ENCODE peak calls at places on chromosomes 1 and 21, in seven cellular contexts. One of them, this sample, is unnamed.
A peak's percentile ranks its signal among the peaks of the same experiment; 100 is the strongest.

GRCh38 chr1:116956378-116956777 is 45.2 kb upstream of the CD101 start:
- DNase-seq in CD8-positive, alpha-beta T cell: no peak
- DNase-seq in HT-29: no peak
- DNase-seq in HEK293T: no peak
- DNase-seq in stomach: no peak
- DNase-seq in activated effector memory CD4-positive, alpha-beta T cell treated with Interleukin-2 at 50 U/mL for 16 hours: no peak
- DNase-seq in NCI-H460: no peak
- DNase-seq in this sample: no peak

GRCh38 chr1:209546390-209547080 is 37.0 kb upstream of the CAMK1G start:
- DNase-seq in HT-29: no peak
- DNase-seq in activated effector memory CD4-positive, alpha-beta T cell treated with Interleukin-2 at 50 U/mL for 16 hours: no peak
- DNase-seq in HEK293T: no peak
- DNase-seq in NCI-H460: no peak
- DNase-seq in CD8-positive, alpha-beta T cell: no peak
- DNase-seq in stomach: no peak
- DNase-seq in this sample: no peak

GRCh38 chr1:221793439-221794078 is 51.7 kb upstream of the DUSP10 start:
- DNase-seq in stomach: no peak
- DNase-seq in HEK293T: no peak
- DNase-seq in HT-29: no peak
- DNase-seq in CD8-positive, alpha-beta T cell: no peak
- DNase-seq in activated effector memory CD4-positive, alpha-beta T cell treated with Interleukin-2 at 50 U/mL for 16 hours: no peak
- DNase-seq in NCI-H460: no peak
- DNase-seq in this sample: no peak

GRCh38 chr21:17466166-17466565 is 46.7 kb upstream of the CXADR start:
- DNase-seq in CD8-positive, alpha-beta T cell: no peak
- DNase-seq in NCI-H460: no peak
- DNase-seq in HT-29: no peak
- DNase-seq in HEK293T: no peak
- DNase-seq in stomach: peak; percentile 41
- DNase-seq in activated effector memory CD4-positive, alpha-beta T cell treated with Interleukin-2 at 50 U/mL for 16 hours: no peak
- DNase-seq in this sample: no peak

GRCh38 chr21:44483288-44484237 is 28.3 kb downstream of the LRRC3 start:
- DNase-seq in stomach: no peak
- DNase-seq in HT-29: no peak
- DNase-seq in CD8-positive, alpha-beta T cell: no peak
- DNase-seq in NCI-H460: no peak
- DNase-seq in HEK293T: no peak
- DNase-seq in activated effector memory CD4-positive, alpha-beta T cell treated with Interleukin-2 at 50 U/mL for 16 hours: no peak
- DNase-seq in this sample: no peak

GRCh38 chr1:110594466-110595076 is 11.6 kb downstream of the KCNA2 start:
- DNase-seq in NCI-H460: no peak
- DNase-seq in HT-29: no peak
- DNase-seq in stomach: no peak
- DNase-seq in activated effector memory CD4-positive, alpha-beta T cell treated with Interleukin-2 at 50 U/mL for 16 hours: no peak
- DNase-seq in HEK293T: no peak
- DNase-seq in CD8-positive, alpha-beta T cell: no peak
- DNase-seq in this sample: no peak

GRCh38 chr1:36934061-36934460 is 100.3 kb downstream of the GRIK3 start:
- DNase-seq in HT-29: no peak
- DNase-seq in activated effector memory CD4-positive, alpha-beta T cell treated with Interleukin-2 at 50 U/mL for 16 hours: no peak
- DNase-seq in CD8-positive, alpha-beta T cell: no peak
- DNase-seq in HEK293T: no peak
- DNase-seq in stomach: no peak
- DNase-seq in NCI-H460: no peak
- DNase-seq in this sample: no peak

GRCh38 chr1:148166558-148167492 is 14.7 kb upstream of the NBPF11 start:
- DNase-seq in CD8-positive, alpha-beta T cell: no peak
- DNase-seq in HT-29: peak; percentile 94
- DNase-seq in stomach: no peak
- DNase-seq in HEK293T: no peak
- DNase-seq in NCI-H460: no peak
- DNase-seq in activated effector memory CD4-positive, alpha-beta T cell treated with Interleukin-2 at 50 U/mL for 16 hours: no peak
- DNase-seq in this sample: no peak

GRCh38 chr1:150164224-150164623 is 14.5 kb downstream of the PLEKHO1 start:
- DNase-seq in activated effector memory CD4-positive, alpha-beta T cell treated with Interleukin-2 at 50 U/mL for 16 hours: no peak
- DNase-seq in stomach: no peak
- DNase-seq in NCI-H460: no peak
- DNase-seq in HT-29: no peak
- DNase-seq in CD8-positive, alpha-beta T cell: no peak
- DNase-seq in HEK293T: no peak
- DNase-seq in this sample: no peak

This sample was measured in ureter.